ENCODE peak calls at places on chromosomes 16 and 17, in four cellular contexts. B is body of pancreas, P is K562, L is gastrocnemius medialis. J is an unnamed sample.

GRCh38 chr16:29198731-29199521 is 207.6 kb downstream of the NPIPB11 start:
- DNase-seq in B (no peak), P (no peak), L (no peak), J (no peak)

GRCh38 chr17:28416703-28417311 is 10.8 kb upstream of the SLC46A1 start:
- DNase-seq in B (peak), P (peak), L (no peak), J (peak)

GRCh38 chr17:63943745-63944144 is 11.6 kb upstream of the CD79B start:
- DNase-seq in B (no peak), L (no peak), P (no peak), J (no peak)

GRCh38 chr17:10177131-10177920 is 21.1 kb downstream of the GAS7 start:
- DNase-seq in L (no peak), B (no peak), P (no peak), J (no peak)

GRCh38 chr16:15653227-15653626 is 3.2 kb downstream of the NDE1 start:
- DNase-seq in B (no peak), P (no peak), L (no peak), J (no peak)

GRCh38 chr16:20868890-20869289 is 31.3 kb downstream of the DCUN1D3 start:
- DNase-seq in L (peak), P (no peak), B (peak), J (no peak)

GRCh38 chr17:2707721-2708584 is 3.6 kb downstream of the CLUH start:
- DNase-seq in B (peak), P (no peak), L (peak), J (peak)

GRCh38 chr16:77551352-77551751 is 116.5 kb upstream of the ADAMTS18 start:
- DNase-seq in B (no peak), P (no peak), L (no peak), J (no peak)

GRCh38 chr16:15846510-15846909 is 10.3 kb downstream of the MYH11 start:
- DNase-seq in B (no peak), P (no peak), L (no peak), J (no peak)

GRCh38 chr16:30731411-30731810 is 16.8 kb upstream of the PHKG2 start:
- DNase-seq in P (no peak), L (no peak), B (no peak), J (no peak)

GRCh38 chr17:75756451-75757085 is 8.4 kb downstream of the GALK1 start:
- DNase-seq in P (no peak), L (no peak), B (no peak), J (no peak)

GRCh38 chr16:86637744-86638143 is 59.4 kb downstream of the FOXL1 start:
- DNase-seq in P (no peak), B (no peak), L (no peak), J (no peak)

GRCh38 chr17:42609182-42609813 is at the start of the genes RETREG3 and TUBG1:
- DNase-seq in P (peak), L (peak), B (peak), J (peak)

GRCh38 chr17:42617956-42618431 is 8.5 kb downstream of the TUBG1 start:
- DNase-seq in L (no peak), P (peak), B (peak), J (peak)

GRCh38 chr17:42618442-42619150 is 9.1 kb downstream of the TUBG1 start:
- DNase-seq in L (peak), B (peak), P (peak), J (peak)

GRCh38 chr17:42612013-42612412 is 2.5 kb downstream of the TUBG1 start:
- DNase-seq in B (no peak), P (no peak), L (no peak), J (no peak)

GRCh38 chr17:42613699-42614295 is 4.3 kb downstream of the TUBG1 start:
- DNase-seq in P (no peak), L (no peak), B (no peak), J (no peak)
- TF ChIP-seq POLR2A in P (no peak), L (no peak), B (no peak), J (no peak)

DNA sequence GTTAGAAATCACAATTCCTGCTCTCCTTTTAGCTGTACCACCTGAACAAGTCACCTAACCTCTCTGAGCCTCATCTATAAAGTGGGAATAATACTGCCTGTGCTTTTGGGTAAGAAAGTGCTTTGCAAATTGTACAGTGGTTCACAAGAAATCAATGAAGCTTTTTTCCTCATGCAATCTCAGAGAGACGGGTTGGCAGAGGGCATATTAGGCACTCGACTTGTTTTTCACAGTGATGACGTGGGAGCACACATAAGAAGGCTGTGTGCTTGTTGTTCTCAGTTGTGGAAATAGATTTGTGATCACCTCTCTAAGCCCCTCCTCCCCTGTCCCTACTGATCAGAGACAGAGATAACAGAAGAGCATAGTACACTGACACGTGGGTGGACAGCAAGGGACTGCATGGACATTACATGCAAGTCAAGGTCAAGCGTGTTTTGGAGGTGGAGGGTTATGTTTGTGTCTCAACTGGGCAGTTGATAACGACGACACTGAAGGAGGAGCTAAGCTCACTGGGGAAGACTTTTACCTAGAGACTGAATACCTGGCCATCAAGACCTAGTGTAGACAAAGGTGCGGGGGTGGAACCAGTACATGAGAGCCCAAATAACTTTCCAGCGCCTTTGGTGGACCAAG is 1.7 kb upstream of the GPT2 start:
- DNase-seq in B (peak), L (no peak), P (peak), J (no peak)
- TF ChIP-seq POLR2A in B (peak), L (no peak), P (no peak), J (no peak)

GRCh38 chr17:49998836-49999511 is 4.0 kb upstream of the DLX3 start:
- DNase-seq in P (no peak), B (no peak), L (no peak), J (no peak)

GRCh38 chr17:49996495-49997255 is 1.7 kb upstream of the DLX3 start:
- DNase-seq in P (peak), L (no peak), B (peak), J (peak)

GRCh38 chr17:49996121-49996494 is 1.1 kb upstream of the DLX3 start:
- DNase-seq in P (no peak), L (no peak), B (no peak), J (no peak)

GRCh38 chr17:49997773-49998703 is 3.0 kb upstream of the DLX3 start:
- DNase-seq in L (peak), P (peak), B (peak), J (peak)

DNA sequence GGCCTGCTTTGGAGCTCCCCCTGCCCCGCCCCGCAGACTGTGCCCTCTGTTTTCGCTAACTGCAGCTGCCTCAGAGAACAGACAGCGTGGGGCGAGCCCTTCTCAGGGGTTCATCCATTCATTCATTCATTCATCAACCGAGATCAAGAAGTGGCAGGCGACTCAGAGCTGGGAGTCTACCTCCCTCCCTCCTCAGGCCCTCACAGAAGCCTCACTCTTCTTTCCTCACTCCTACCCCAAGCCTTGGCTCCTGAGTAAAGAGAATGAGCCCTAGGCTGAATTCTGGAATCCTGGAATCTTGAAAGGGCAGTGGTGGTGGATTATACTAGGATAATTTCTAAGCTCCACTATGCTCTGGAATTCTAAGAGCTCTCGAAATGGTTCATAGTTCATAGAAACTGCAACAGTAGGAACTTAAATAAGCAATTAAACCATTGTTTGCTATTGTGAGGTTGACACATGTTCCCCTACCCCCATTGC is 2.3 kb upstream of the DLX3 start:
- DNase-seq in L (no peak), B (no peak), P (no peak), J (no peak)
- TF ChIP-seq POLR2A in L (no peak), B (no peak), P (no peak), J (no peak)

GRCh38 chr16:58198022-58198683 is at the start of gene CSNK2A2:
- DNase-seq in L (peak), B (peak), P (peak), J (peak)
- TF ChIP-seq POLR2A in L (peak), B (no peak), P (peak), J (no peak)

DNA sequence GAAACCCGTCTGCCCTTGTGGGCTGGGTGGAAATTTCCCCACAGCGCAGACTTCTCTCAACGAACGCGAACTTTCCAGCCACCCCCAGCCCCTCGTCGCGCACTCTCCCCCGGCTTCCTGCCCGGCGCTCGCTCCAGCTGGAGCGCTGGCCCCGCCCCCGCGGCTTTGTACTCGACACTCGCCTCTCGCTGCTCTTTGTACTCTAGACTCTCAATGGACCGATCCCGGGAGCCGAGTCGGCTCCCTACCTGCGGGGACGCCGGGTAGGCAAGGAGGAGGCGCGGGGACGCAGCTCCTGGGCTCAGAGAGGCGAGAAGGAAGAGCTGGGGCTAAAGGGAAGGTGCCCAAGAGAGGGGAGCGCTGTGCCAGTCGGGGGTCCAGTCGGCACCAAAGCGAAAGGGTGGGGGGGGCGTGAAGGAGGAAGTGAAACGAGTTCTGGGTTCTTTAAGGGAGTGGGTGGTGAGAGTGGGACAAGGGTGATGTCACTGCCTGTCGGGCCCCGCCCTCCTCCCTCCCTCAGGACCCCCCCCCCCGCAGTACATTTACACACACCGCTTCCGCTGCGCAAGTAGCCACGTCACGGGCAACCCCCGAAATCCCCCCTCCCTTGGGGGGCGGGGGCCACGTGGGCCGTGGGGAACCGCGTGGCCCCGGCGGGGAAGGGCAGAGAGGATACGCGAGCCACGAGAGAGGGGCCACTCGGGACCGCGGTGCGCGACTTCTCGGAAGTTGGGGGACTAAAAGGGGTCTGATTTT is 9.7 kb downstream of the KDM6B start:
- DNase-seq in L (peak), P (peak), B (peak), J (peak)
- TF ChIP-seq POLR2A in L (peak), P (peak), B (peak), J (peak)

GRCh38 chr16:53212899-53213235 is 158.1 kb downstream of the CHD9 start:
- DNase-seq in B (no peak), P (no peak), L (no peak), J (no peak)

GRCh38 chr16:53213542-53213941 is 158.8 kb downstream of the CHD9 start:
- DNase-seq in B (no peak), L (no peak), P (no peak), J (no peak)

GRCh38 chr16:53211253-53211652 is 156.5 kb downstream of the CHD9 start:
- DNase-seq in L (no peak), P (no peak), B (no peak), J (no peak)

GRCh38 chr16:53209489-53209888 is 154.7 kb downstream of the CHD9 start:
- DNase-seq in L (no peak), P (no peak), B (no peak), J (peak)

GRCh38 chr16:53207810-53208752 is 153.3 kb downstream of the CHD9 start:
- DNase-seq in B (peak), L (peak), P (peak), J (peak)
- TF ChIP-seq POLR2A in B (peak), L (no peak), P (peak), J (peak)

DNA sequence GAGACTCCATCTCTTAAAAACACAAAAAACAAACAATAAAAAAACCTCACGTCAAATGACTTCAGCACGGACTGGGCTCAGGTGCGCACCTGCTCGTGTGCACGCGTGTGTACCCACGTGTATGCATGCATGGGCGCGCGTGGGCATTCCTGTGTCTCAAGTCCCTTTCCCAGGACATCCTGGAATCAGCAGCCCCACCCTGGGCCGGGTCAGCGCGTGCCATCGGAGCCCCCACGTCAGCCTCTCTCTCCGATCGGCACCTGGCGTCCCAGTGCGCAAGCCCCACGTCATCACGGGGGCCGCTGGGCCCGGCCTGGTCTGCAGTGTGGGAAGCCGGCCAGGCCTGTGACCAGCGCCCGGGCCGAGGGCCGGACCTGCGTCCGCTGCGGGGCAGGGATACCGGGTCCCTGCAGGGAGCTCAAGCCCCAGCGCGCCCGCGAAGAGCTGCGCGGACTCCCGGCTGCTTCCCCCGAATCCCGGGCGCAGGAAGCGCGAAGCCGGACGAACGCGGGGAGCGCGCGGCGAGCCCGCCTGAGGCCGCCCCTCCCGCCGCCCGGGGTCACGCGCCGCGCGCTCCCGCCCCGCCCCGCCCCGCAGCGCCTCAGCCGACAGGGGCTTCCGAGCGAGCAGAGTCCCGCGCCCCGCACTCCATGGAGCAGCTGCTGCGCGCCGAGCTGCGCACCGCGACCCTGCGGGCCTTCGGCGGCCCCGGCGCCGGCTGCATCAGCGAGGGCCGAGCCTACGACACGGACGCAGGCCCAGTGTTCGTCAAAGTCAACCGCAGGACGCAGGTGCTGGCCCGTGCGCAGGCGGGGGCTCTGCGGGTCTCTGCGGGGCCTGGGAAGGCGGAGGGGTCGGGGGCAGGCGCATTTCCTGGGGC is at the start of gene FN3K:
- DNase-seq in P (peak), B (peak), L (peak), J (peak)
- TF ChIP-seq POLR2A in P (peak), B (peak), L (peak), J (peak)

J was measured in erythroblast.